ENCODE peak calls at places on chromosome 17, in nine cellular contexts. O, M, N, P, J, B, U, A and D are unnamed samples.

GRCh38 chr17:80026359-80027042 is 9.2 kb downstream of the TBC1D16 start:
- DNase-seq in A (no peak), N (no peak), M (no peak), J (no peak), B (peak; percentile 44), U (no peak), O (no peak), P (no peak), D (no peak)

GRCh38 chr17:67388986-67389385 is 11.9 kb downstream of the PITPNC1 start:
- DNase-seq in U (no peak), M (no peak), B (no peak), J (no peak), N (no peak), O (no peak), P (no peak), A (no peak), D (no peak)

GRCh38 chr17:5883775-5884665 is 186.2 kb upstream of the WSCD1 start:
- DNase-seq in A (no peak), O (no peak), B (no peak), U (no peak), J (no peak), N (no peak), P (no peak), M (no peak), D (no peak)

GRCh38 chr17:29294580-29294900 is 592 bp upstream of the NUFIP2 start:
- DNase-seq in B (no peak), O (no peak), J (no peak), N (no peak), P (no peak), A (no peak), U (no peak), M (no peak), D (no peak)

GRCh38 chr17:54347495-54347894 is 524.8 kb downstream of the KIF2B start:
- DNase-seq in A (no peak), U (no peak), B (no peak), M (no peak), J (no peak), N (no peak), O (no peak), P (no peak), D (no peak)

GRCh38 chr17:45692661-45693060 is 91.5 kb upstream of the CRHR1 start:
- DNase-seq in A (no peak), P (no peak), O (no peak), B (no peak), M (no peak), J (no peak), U (no peak), N (no peak), D (no peak)

GRCh38 chr17:83162035-83162745 is 82.8 kb downstream of the METRNL start:
- DNase-seq in N (no peak), B (no peak), O (no peak), M (no peak), U (no peak), J (no peak), A (peak; percentile 20), P (no peak), D (no peak)

GRCh38 chr17:59534583-59534982 is 30.8 kb upstream of the DHX40 start:
- DNase-seq in O (no peak), U (no peak), B (no peak), A (no peak), M (peak; percentile 56), P (no peak), N (no peak), J (no peak), D (no peak)

GRCh38 chr17:814371-814770 is 32.2 kb downstream of the MRM3 start:
- DNase-seq in B (no peak), U (no peak), N (no peak), J (no peak), M (no peak), P (no peak), A (no peak), O (no peak), D (no peak)

GRCh38 chr17:2335726-2336214 is 487 bp downstream of the TSR1 start:
- DNase-seq in M (no peak), J (no peak), N (no peak), A (no peak), P (no peak), U (no peak), B (peak; percentile 11), O (no peak), D (no peak)

GRCh38 chr17:81551458-81552243 is 502 bp downstream of the FAAP100 start:
- DNase-seq in U (no peak), A (no peak), M (no peak), N (peak; percentile 85), B (peak; percentile 54), O (no peak), P (no peak), J (no peak), D (peak; percentile 68)

GRCh38 chr17:40364906-40365305 is 369 bp upstream of the GJD3 start:
- DNase-seq in P (no peak), O (no peak), N (no peak), A (no peak), M (no peak), B (no peak), J (no peak), U (no peak), D (no peak)

GRCh38 chr17:66511125-66511524 is 208.7 kb downstream of the PRKCA start:
- DNase-seq in J (no peak), O (no peak), A (no peak), U (no peak), B (no peak), N (no peak), P (no peak), M (no peak), D (no peak)

GRCh38 chr17:71224824-71225575 is 895.8 kb upstream of the SOX9 start:
- DNase-seq in M (no peak), B (peak; percentile 16), J (no peak), P (no peak), U (peak; percentile 40), N (no peak), A (no peak), O (no peak), D (no peak)

GRCh38 chr17:29590261-29590978 is 972 bp upstream of the GIT1 start:
- DNase-seq in U (peak; percentile 53), A (no peak), J (no peak), P (no peak), O (no peak), B (peak; percentile 18), N (peak; percentile 21), M (peak; percentile 56), D (peak; percentile 65)

GRCh38 chr17:45299311-45299710 is 17.5 kb downstream of the MAP3K14 start:
- DNase-seq in B (no peak), P (no peak), N (no peak), A (no peak), O (no peak), M (no peak), U (no peak), J (no peak), D (no peak)

GRCh38 chr17:75752405-75753192 is 12.4 kb downstream of the GALK1 start:
- DNase-seq in N (no peak), B (no peak), U (no peak), O (no peak), A (no peak), J (no peak), M (no peak), P (no peak), D (no peak)

GRCh38 chr17:59093702-59094231 is 12.9 kb downstream of the TRIM37 start:
- DNase-seq in N (no peak), A (peak; percentile 54), U (peak; percentile 90), B (peak; percentile 28), M (peak; percentile 34), P (no peak), J (no peak), O (no peak), D (peak; percentile 36)

GRCh38 chr17:27559996-27560481 is 70.9 kb upstream of the LGALS9 start:
- DNase-seq in B (peak; percentile 39), O (no peak), M (no peak), U (peak; percentile 93), A (peak; percentile 63), J (no peak), N (no peak), P (no peak), D (peak; percentile 67)

GRCh38 chr17:33292184-33292980 is 713 bp downstream of the ASIC2 start:
- DNase-seq in B (peak; percentile 26), N (peak; percentile 11), P (no peak), A (no peak), J (no peak), M (peak; percentile 53), O (no peak), U (peak; percentile 8), D (peak; percentile 58)

GRCh38 chr17:58520843-58521430 is 6.5 kb upstream of the MTMR4 start:
- DNase-seq in B (no peak), M (no peak), U (no peak), A (no peak), N (peak; percentile 50), P (peak; percentile 19), O (no peak), J (no peak), D (no peak)

GRCh38 chr17:8119575-8120519 is 1.5 kb upstream of the ALOXE3 start:
- DNase-seq in U (peak; percentile 95), B (peak; percentile 84), J (peak; percentile 66), A (peak; percentile 77), O (peak; percentile 94), M (peak; percentile 89), N (peak; percentile 89), P (peak; percentile 97), D (peak; percentile 85)

GRCh38 chr17:32627233-32628008 is 140.6 kb downstream of the CDK5R1 start:
- DNase-seq in B (no peak), P (no peak), U (peak; percentile 30), N (no peak), J (no peak), M (no peak), A (no peak), O (no peak), D (no peak)

GRCh38 chr17:19877546-19877945 is 9.8 kb upstream of the ULK2 start:
- DNase-seq in B (no peak), M (no peak), A (no peak), J (no peak), U (no peak), P (no peak), O (no peak), N (no peak), D (no peak)

GRCh38 chr17:35241520-35241919 is 1.4 kb upstream of the SLFN5 start:
- DNase-seq in N (no peak), J (peak; percentile 23), M (no peak), B (no peak), U (no peak), O (no peak), P (peak; percentile 47), A (no peak), D (peak; percentile 36)

GRCh38 chr17:67132366-67132765 is 88.0 kb downstream of the CACNG1 start:
- DNase-seq in P (no peak), N (no peak), U (no peak), J (no peak), B (no peak), M (no peak), A (no peak), O (no peak), D (no peak)

GRCh38 chr17:2994441-2994840 is 69.0 kb downstream of the OR1D5 start:
- DNase-seq in U (no peak), O (no peak), J (no peak), N (no peak), A (no peak), M (no peak), P (no peak), B (no peak), D (no peak)

GRCh38 chr17:5431929-5432556 is 6.9 kb downstream of the C1QBP start:
- DNase-seq in J (no peak), B (no peak), A (no peak), M (no peak), O (no peak), P (no peak), U (no peak), N (no peak), D (no peak)

GRCh38 chr17:13806023-13806553 is 204.4 kb upstream of the HS3ST3A1 start:
- DNase-seq in P (peak; percentile 8), B (no peak), J (no peak), N (peak; percentile 47), O (no peak), U (no peak), A (no peak), M (no peak), D (no peak)

GRCh38 chr17:74801896-74802295 is 25.8 kb upstream of the NAT9 start:
- DNase-seq in M (no peak), P (no peak), U (no peak), A (no peak), J (no peak), N (no peak), O (no peak), B (no peak), D (no peak)

GRCh38 chr17:6213859-6214258 is 143.7 kb downstream of the WSCD1 start:
- DNase-seq in B (no peak), O (no peak), P (no peak), U (no peak), A (no peak), N (no peak), J (no peak), M (no peak), D (no peak)